ENCODE peak calls at places on chromosomes 4 and X, in seven cellular contexts. Y, G, M, U, T, P and J are unnamed samples.
A peak's percentile ranks its signal among the peaks of the same experiment; 100 is the strongest.

GRCh38 chrX:18871970-18872369 is 111.9 kb downstream of the PHKA2 start:
- DNase-seq in U (no peak), Y (no peak), T (no peak), M (no peak), G (no peak), P (no peak), J (no peak)

GRCh38 chr4:48296330-48296729 is 26.7 kb upstream of the TEC start:
- DNase-seq in G (no peak), M (peak; percentile 14), T (no peak), Y (peak; percentile 60), U (no peak), P (no peak), J (no peak)

GRCh38 chr4:148854203-148854602 is 412.0 kb upstream of the NR3C2 start:
- DNase-seq in U (no peak), M (no peak), Y (no peak), T (no peak), P (no peak), G (no peak), J (no peak)

GRCh38 chrX:49932786-49933185 is 10.4 kb downstream of the CLCN5 start:
- DNase-seq in P (no peak), Y (no peak), U (no peak), T (no peak), G (no peak), M (no peak), J (no peak)

GRCh38 chr4:189592905-189593304 is 347.8 kb upstream of the FRG1 start:
- DNase-seq in T (no peak), Y (no peak), G (no peak), P (no peak), M (no peak), U (no peak), J (no peak)

GRCh38 chr4:174209296-174209695 is 74.2 kb downstream of the FBXO8 start:
- DNase-seq in U (no peak), M (no peak), T (no peak), P (no peak), G (no peak), Y (no peak), J (no peak)

GRCh38 chr4:80173387-80173786 is 23.9 kb upstream of the PRDM8 start:
- DNase-seq in G (no peak), Y (no peak), U (no peak), T (no peak), M (peak; percentile 89), P (peak; percentile 57), J (no peak)

GRCh38 chr4:152094851-152095700 is 334.3 kb upstream of the GATB start:
- DNase-seq in P (no peak), M (peak; percentile 79), G (no peak), Y (no peak), U (no peak), T (peak; percentile 33), J (no peak)

GRCh38 chr4:120801171-120801758 is 121.3 kb downstream of the PRDM5 start:
- DNase-seq in U (peak; percentile 28), T (no peak), Y (no peak), G (peak; percentile 76), M (peak; percentile 95), P (no peak), J (no peak)

GRCh38 chrX:22730542-22730941 is 269.2 kb upstream of the DDX53 start:
- DNase-seq in T (no peak), Y (peak; percentile 54), M (no peak), U (no peak), P (no peak), G (no peak), J (peak; percentile 38)

DNA sequence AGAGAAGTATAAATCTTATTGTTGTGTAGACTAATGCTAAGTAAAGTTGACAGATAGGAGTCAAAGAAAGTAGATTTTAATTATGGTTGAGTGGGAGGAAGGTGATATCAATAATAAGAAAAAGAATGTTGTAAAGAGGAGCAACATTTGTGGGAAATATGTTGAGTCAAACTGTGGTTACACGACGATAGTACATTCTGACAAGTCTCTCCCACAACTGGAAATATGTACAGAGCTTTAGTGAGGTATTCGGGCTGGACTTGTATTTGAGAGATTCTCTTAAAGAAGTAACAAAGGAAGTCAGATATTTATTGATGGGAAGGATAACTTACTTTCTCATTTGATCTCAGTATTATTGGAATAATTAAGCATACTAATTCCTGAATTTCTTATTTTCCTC is 525.3 kb upstream of the MAGEB2 start:
- DNase-seq in M (peak; percentile 81), U (no peak), Y (no peak), T (no peak), G (no peak), P (no peak), J (no peak)
- H3K4me1 ChIP-seq in M (no peaks in the 10 kb centered on the region), U (no peaks in the 10 kb centered on the region), Y (no peaks in the 10 kb centered on the region), T (no peaks in the 10 kb centered on the region), G (no peaks in the 10 kb centered on the region), P (no peaks in the 10 kb centered on the region), J (no peaks in the 10 kb centered on the region)

GRCh38 chr4:73705056-73705432 is 35.3 kb upstream of the CXCL8 start:
- DNase-seq in U (no peak), T (no peak), P (no peak), M (peak; percentile 84), Y (peak; percentile 57), G (no peak), J (no peak)
- H3K4me1 ChIP-seq in U (peaks cover 26% of the 10 kb centered on the region), T (no peaks in the 10 kb centered on the region), P (no peaks in the 10 kb centered on the region), M (peaks cover 24% of the 10 kb centered on the region), Y (no peaks in the 10 kb centered on the region), G (no peaks in the 10 kb centered on the region), J (peaks cover 9% of the 10 kb centered on the region)

GRCh38 chr4:145618912-145619638 is at the start of gene MMAA:
- DNase-seq in T (peak; percentile 96), Y (peak; percentile 96), G (peak; percentile 95), P (peak; percentile 95), U (peak; percentile 93), M (peak; percentile 92), J (peak; percentile 92)

GRCh38 chr4:145614235-145614615 is 5.0 kb upstream of the MMAA start:
- DNase-seq in T (no peak), Y (no peak), M (no peak), U (no peak), G (no peak), P (no peak), J (no peak)

GRCh38 chr4:145623831-145624230 is 4.6 kb downstream of the MMAA start:
- DNase-seq in P (no peak), T (no peak), G (no peak), U (no peak), M (peak; percentile 55), Y (no peak), J (no peak)

GRCh38 chr4:145618210-145618911 is 824 bp upstream of the MMAA start:
- DNase-seq in M (no peak), G (no peak), U (no peak), Y (no peak), P (peak; percentile 40), T (peak; percentile 30), J (no peak)

DNA sequence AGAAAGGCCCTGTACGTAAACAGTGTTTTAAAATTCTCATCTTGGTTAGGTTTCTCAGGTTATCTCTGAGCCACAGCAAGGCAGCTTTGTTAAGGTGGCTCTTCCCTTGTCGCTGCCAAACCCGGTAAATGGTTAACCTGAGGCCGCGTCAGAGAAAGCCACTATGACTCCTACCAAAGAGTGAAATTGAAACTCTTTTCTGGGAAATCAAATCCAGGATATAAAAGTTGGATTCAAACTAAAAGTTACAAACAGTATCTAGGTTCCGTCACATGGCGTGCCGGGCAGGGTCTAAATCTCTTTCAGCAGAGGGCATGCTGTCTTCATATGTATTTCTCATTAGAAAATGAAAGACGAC is 433 bp downstream of the MMAA start:
- DNase-seq in Y (no peak), T (peak; percentile 80), P (no peak), G (peak; percentile 31), M (peak; percentile 62), U (peak; percentile 47), J (no peak)
- H3K4me1 ChIP-seq in Y (peaks cover 8% of the 10 kb centered on the region), T (peaks cover 5% of the 10 kb centered on the region), P (peaks cover 24% of the 10 kb centered on the region), G (no peaks in the 10 kb centered on the region), M (peaks cover 4% of the 10 kb centered on the region), U (peaks cover 12% of the 10 kb centered on the region), J (no peaks in the 10 kb centered on the region)

DNA sequence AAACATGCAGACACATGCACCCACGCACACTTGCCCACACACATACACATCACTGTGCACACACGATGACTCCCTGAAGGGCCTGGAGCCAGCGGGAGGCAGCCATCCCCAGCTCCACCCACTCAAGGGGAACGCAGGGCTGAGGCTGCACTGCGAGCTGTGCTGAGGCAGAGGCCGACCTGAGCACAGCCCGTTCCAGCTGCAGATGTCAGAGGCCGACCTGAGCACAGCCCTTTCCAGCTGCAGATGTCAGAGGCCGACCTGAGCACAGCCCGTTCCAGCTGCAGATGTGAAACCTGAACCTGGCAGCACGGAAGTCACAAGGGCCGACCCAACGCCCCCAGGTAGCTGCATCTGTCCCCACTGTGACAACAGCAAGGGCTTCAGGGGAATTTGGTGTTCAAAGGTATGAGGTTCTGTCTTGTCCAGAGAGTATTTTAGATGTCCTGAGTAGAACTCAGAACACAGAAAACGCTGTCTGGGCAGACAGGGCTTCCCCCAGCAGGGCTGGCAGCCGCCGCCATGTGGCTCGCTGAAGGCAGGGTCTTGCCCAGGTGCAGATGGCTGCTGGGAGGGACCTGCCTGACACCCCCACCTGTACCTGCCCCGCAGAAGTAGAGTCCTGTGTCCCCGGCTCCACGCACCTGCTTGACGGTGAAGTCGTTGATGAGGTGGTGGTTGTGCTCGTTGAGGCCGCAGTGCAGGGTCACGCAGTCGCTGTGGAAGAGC is 33.4 kb downstream of the CTBP1 start:
- DNase-seq in Y (no peak), T (no peak), P (peak; percentile 94), U (no peak), M (no peak), G (no peak), J (no peak)
- H3K4me1 ChIP-seq in Y (no peaks in the 10 kb centered on the region), T (no peaks in the 10 kb centered on the region), P (peaks cover 63% of the 10 kb centered on the region), U (peaks cover 20% of the 10 kb centered on the region), M (peaks cover 12% of the 10 kb centered on the region), G (no peaks in the 10 kb centered on the region), J (no peaks in the 10 kb centered on the region)

GRCh38 chrX:69282893-69283690 is 117.8 kb upstream of the PJA1 start:
- DNase-seq in P (no peak), M (no peak), G (no peak), U (no peak), T (no peak), Y (no peak), J (no peak)

GRCh38 chrX:69277369-69277768 is 112.1 kb upstream of the PJA1 start:
- DNase-seq in P (no peak), Y (no peak), G (no peak), M (no peak), U (no peak), T (no peak), J (no peak)

GRCh38 chrX:69277961-69278795 is 112.9 kb upstream of the PJA1 start:
- DNase-seq in Y (peak; percentile 76), T (no peak), P (no peak), U (no peak), M (no peak), G (peak; percentile 50), J (peak; percentile 56)

GRCh38 chrX:69280956-69281355 is 115.7 kb upstream of the PJA1 start:
- DNase-seq in U (no peak), G (no peak), Y (no peak), P (no peak), T (no peak), M (no peak), J (no peak)

DNA sequence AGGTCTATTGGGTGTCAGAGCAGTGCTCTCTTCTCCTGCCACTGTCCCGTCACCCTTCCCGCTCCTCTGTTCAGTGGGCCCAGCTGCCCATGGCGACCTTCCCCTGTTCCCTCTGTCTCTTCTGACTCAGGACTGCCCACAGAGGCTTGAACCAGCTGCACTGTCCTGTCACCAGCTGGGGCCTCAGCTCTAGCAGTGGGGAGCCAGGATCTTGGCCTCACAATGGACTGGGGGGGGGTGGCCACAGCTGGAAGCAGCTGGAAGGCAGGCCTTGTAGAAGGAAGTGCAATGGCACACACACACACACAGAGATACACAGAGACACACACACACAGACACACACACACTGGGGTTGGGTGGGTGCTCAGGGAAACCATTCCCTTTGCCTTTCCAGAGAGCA is 114.0 kb upstream of the PJA1 start:
- DNase-seq in Y (no peak), U (no peak), T (no peak), P (no peak), M (no peak), G (no peak), J (no peak)
- H3K4me1 ChIP-seq in Y (peaks cover 5% of the 10 kb centered on the region), U (peaks cover 3% of the 10 kb centered on the region), T (no peaks in the 10 kb centered on the region), P (no peaks in the 10 kb centered on the region), M (no peaks in the 10 kb centered on the region), G (peaks cover 18% of the 10 kb centered on the region), J (peaks cover 10% of the 10 kb centered on the region)